ENCODE peak calls at places on chromosomes 12 and 14, in ten cellular contexts. One of them, this sample, is unnamed.

GRCh38 chr14:51210594-51210993 is 29.5 kb upstream of the TMX1 start:
- DNase-seq in AG10803: no peak
- DNase-seq in dorsolateral prefrontal cortex: no peak
- DNase-seq in pancreas: no peak
- DNase-seq in GM23248: no peak
- DNase-seq in right cardiac atrium: no peak
- DNase-seq in tibial artery: no peak
- DNase-seq in fibroblast of lung: no peak
- DNase-seq in thoracic aorta: no peak
- DNase-seq in H7: peak
- DNase-seq in this sample: no peak

GRCh38 chr14:24463806-24464785 is 21.5 kb upstream of the SDR39U1 start:
- DNase-seq in AG10803: no peak
- DNase-seq in dorsolateral prefrontal cortex: no peak
- DNase-seq in pancreas: no peak
- DNase-seq in H7: no peak
- DNase-seq in tibial artery: no peak
- DNase-seq in right cardiac atrium: no peak
- DNase-seq in thoracic aorta: no peak
- DNase-seq in fibroblast of lung: no peak
- DNase-seq in GM23248: no peak
- DNase-seq in this sample: no peak

GRCh38 chr12:79407671-79408622 is 282.8 kb downstream of the PAWR start:
- DNase-seq in pancreas: no peak
- DNase-seq in right cardiac atrium: peak
- DNase-seq in dorsolateral prefrontal cortex: peak
- DNase-seq in AG10803: peak
- DNase-seq in GM23248: peak
- DNase-seq in H7: peak
- DNase-seq in thoracic aorta: no peak
- DNase-seq in fibroblast of lung: peak
- DNase-seq in tibial artery: peak
- DNase-seq in this sample: peak

GRCh38 chr12:111429760-111430417 is 24.2 kb downstream of the SH2B3 start:
- DNase-seq in thoracic aorta: no peak
- DNase-seq in pancreas: no peak
- DNase-seq in H7: peak
- DNase-seq in GM23248: no peak
- DNase-seq in right cardiac atrium: no peak
- DNase-seq in tibial artery: no peak
- DNase-seq in AG10803: no peak
- DNase-seq in dorsolateral prefrontal cortex: no peak
- DNase-seq in fibroblast of lung: no peak
- DNase-seq in this sample: peak

GRCh38 chr12:76024102-76024781 is 7.3 kb downstream of the PHLDA1 start:
- DNase-seq in dorsolateral prefrontal cortex: no peak
- DNase-seq in pancreas: no peak
- DNase-seq in thoracic aorta: no peak
- DNase-seq in H7: no peak
- DNase-seq in GM23248: no peak
- DNase-seq in right cardiac atrium: no peak
- DNase-seq in fibroblast of lung: no peak
- DNase-seq in tibial artery: no peak
- DNase-seq in AG10803: no peak
- DNase-seq in this sample: no peak

GRCh38 chr14:103021817-103022668 is 35.3 kb downstream of the CDC42BPB start:
- DNase-seq in right cardiac atrium: no peak
- DNase-seq in dorsolateral prefrontal cortex: no peak
- DNase-seq in GM23248: peak
- DNase-seq in tibial artery: no peak
- DNase-seq in pancreas: no peak
- DNase-seq in H7: peak
- DNase-seq in fibroblast of lung: peak
- DNase-seq in AG10803: peak
- DNase-seq in thoracic aorta: no peak
- DNase-seq in this sample: no peak

GRCh38 chr12:108568653-108569154 is 6.3 kb downstream of the ISCU start:
- DNase-seq in AG10803: no peak
- DNase-seq in tibial artery: peak
- DNase-seq in GM23248: no peak
- DNase-seq in dorsolateral prefrontal cortex: no peak
- DNase-seq in thoracic aorta: no peak
- DNase-seq in pancreas: no peak
- DNase-seq in right cardiac atrium: no peak
- DNase-seq in fibroblast of lung: no peak
- DNase-seq in H7: no peak
- DNase-seq in this sample: peak

GRCh38 chr14:72957213-72957612 is 30.9 kb downstream of the DCAF4 start:
- DNase-seq in dorsolateral prefrontal cortex: no peak
- DNase-seq in H7: no peak
- DNase-seq in pancreas: no peak
- DNase-seq in tibial artery: no peak
- DNase-seq in GM23248: no peak
- DNase-seq in thoracic aorta: no peak
- DNase-seq in fibroblast of lung: no peak
- DNase-seq in right cardiac atrium: no peak
- DNase-seq in AG10803: no peak
- DNase-seq in this sample: no peak

GRCh38 chr12:104466694-104467345 is 10.1 kb downstream of the CHST11 start:
- DNase-seq in fibroblast of lung: no peak
- DNase-seq in tibial artery: no peak
- DNase-seq in GM23248: no peak
- DNase-seq in thoracic aorta: no peak
- DNase-seq in dorsolateral prefrontal cortex: no peak
- DNase-seq in H7: no peak
- DNase-seq in right cardiac atrium: no peak
- DNase-seq in AG10803: no peak
- DNase-seq in pancreas: no peak
- DNase-seq in this sample: no peak

GRCh38 chr14:76918176-76918750 is 92.1 kb downstream of the LRRC74A start:
- DNase-seq in pancreas: no peak
- DNase-seq in H7: peak
- DNase-seq in AG10803: peak
- DNase-seq in GM23248: peak
- DNase-seq in thoracic aorta: peak
- DNase-seq in fibroblast of lung: peak
- DNase-seq in dorsolateral prefrontal cortex: peak
- DNase-seq in right cardiac atrium: peak
- DNase-seq in tibial artery: peak
- DNase-seq in this sample: no peak

GRCh38 chr14:50417853-50418252 is 21.2 kb upstream of the CDKL1 start:
- DNase-seq in GM23248: peak
- DNase-seq in H7: no peak
- DNase-seq in fibroblast of lung: peak
- DNase-seq in tibial artery: no peak
- DNase-seq in dorsolateral prefrontal cortex: no peak
- DNase-seq in AG10803: peak
- DNase-seq in right cardiac atrium: no peak
- DNase-seq in pancreas: no peak
- DNase-seq in thoracic aorta: no peak
- DNase-seq in this sample: no peak

GRCh38 chr12:46209914-46210834 is 58.7 kb downstream of the SLC38A1 start:
- DNase-seq in thoracic aorta: no peak
- DNase-seq in fibroblast of lung: no peak
- DNase-seq in GM23248: no peak
- DNase-seq in tibial artery: no peak
- DNase-seq in H7: no peak
- DNase-seq in AG10803: no peak
- DNase-seq in dorsolateral prefrontal cortex: no peak
- DNase-seq in right cardiac atrium: peak
- DNase-seq in pancreas: peak
- DNase-seq in this sample: peak

DNA sequence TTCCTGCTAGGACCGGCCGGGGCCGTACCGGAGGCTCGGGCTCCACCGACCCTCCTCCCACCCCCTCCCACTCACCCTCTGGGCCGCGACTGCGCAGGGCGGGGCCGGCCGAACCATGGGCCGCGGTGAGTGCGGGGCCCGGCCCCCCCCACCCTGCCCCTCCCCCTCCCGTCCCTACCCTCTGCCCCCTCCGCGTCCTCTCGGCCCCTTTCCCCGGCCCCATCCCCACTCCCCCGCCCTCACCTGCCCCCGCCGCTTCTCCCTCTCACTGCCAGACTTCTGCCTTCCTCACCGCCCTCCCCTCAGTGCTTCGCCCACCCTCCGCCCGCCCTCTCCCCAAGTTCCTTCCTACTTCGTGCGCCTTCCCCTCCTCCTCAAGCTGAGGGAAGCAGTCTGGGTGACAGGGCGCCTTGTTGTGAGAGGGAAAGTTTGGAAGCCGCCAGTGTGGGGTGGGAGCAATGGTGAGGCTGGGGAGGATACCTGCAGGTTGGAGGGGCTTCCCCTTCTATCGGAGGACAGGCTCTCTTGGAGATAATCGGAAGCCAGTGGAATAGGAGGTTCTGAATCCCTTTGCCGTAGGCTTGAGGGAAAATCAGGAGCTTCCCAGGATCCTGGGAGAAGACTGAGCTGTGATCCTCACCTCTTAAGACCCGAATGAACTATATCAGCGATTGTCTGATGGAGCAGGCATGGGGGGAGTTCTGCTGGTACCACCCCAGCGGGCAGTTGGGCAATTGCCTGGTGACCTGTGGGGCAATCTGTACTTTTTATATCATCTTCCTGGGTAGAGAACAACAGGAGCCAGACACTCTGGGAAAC is 472 bp downstream of the MBD6 start:
- DNase-seq in AG10803: peak
- DNase-seq in right cardiac atrium: peak
- DNase-seq in fibroblast of lung: peak
- DNase-seq in H7: peak
- DNase-seq in GM23248: peak
- DNase-seq in tibial artery: peak
- DNase-seq in thoracic aorta: peak
- DNase-seq in dorsolateral prefrontal cortex: no peak
- DNase-seq in pancreas: peak
- DNase-seq in this sample: peak
- H3K4me3 ChIP-seq in AG10803: peak
- H3K4me3 ChIP-seq in right cardiac atrium: peak
- H3K4me3 ChIP-seq in fibroblast of lung: peak
- H3K4me3 ChIP-seq in H7: peak
- H3K4me3 ChIP-seq in GM23248: peak
- H3K4me3 ChIP-seq in tibial artery: peak
- H3K4me3 ChIP-seq in thoracic aorta: peak
- H3K4me3 ChIP-seq in dorsolateral prefrontal cortex: peak
- H3K4me3 ChIP-seq in pancreas: peak
- H3K4me3 ChIP-seq in this sample: peak

GRCh38 chr12:100795193-100796179 is 910 bp downstream of the ANO4 start:
- DNase-seq in H7: no peak
- DNase-seq in pancreas: no peak
- DNase-seq in right cardiac atrium: no peak
- DNase-seq in thoracic aorta: no peak
- DNase-seq in GM23248: peak
- DNase-seq in fibroblast of lung: no peak
- DNase-seq in AG10803: no peak
- DNase-seq in dorsolateral prefrontal cortex: peak
- DNase-seq in tibial artery: no peak
- DNase-seq in this sample: no peak

GRCh38 chr12:100797246-100797645 is 2.7 kb downstream of the ANO4 start:
- DNase-seq in thoracic aorta: no peak
- DNase-seq in fibroblast of lung: no peak
- DNase-seq in H7: no peak
- DNase-seq in right cardiac atrium: no peak
- DNase-seq in GM23248: no peak
- DNase-seq in pancreas: no peak
- DNase-seq in dorsolateral prefrontal cortex: no peak
- DNase-seq in AG10803: no peak
- DNase-seq in tibial artery: no peak
- DNase-seq in this sample: no peak

GRCh38 chr12:100797786-100798580 is 3.4 kb downstream of the ANO4 start:
- DNase-seq in GM23248: no peak
- DNase-seq in fibroblast of lung: no peak
- DNase-seq in right cardiac atrium: no peak
- DNase-seq in AG10803: no peak
- DNase-seq in H7: no peak
- DNase-seq in thoracic aorta: no peak
- DNase-seq in dorsolateral prefrontal cortex: no peak
- DNase-seq in pancreas: no peak
- DNase-seq in tibial artery: no peak
- DNase-seq in this sample: no peak

GRCh38 chr12:100794441-100795192 is at the start of gene ANO4:
- DNase-seq in right cardiac atrium: no peak
- DNase-seq in dorsolateral prefrontal cortex: peak
- DNase-seq in H7: peak
- DNase-seq in tibial artery: no peak
- DNase-seq in thoracic aorta: no peak
- DNase-seq in GM23248: peak
- DNase-seq in pancreas: no peak
- DNase-seq in AG10803: peak
- DNase-seq in fibroblast of lung: peak
- DNase-seq in this sample: no peak

GRCh38 chr12:100796616-100797015 is 2.0 kb downstream of the ANO4 start:
- DNase-seq in H7: no peak
- DNase-seq in right cardiac atrium: no peak
- DNase-seq in tibial artery: no peak
- DNase-seq in pancreas: no peak
- DNase-seq in GM23248: no peak
- DNase-seq in AG10803: no peak
- DNase-seq in fibroblast of lung: no peak
- DNase-seq in thoracic aorta: no peak
- DNase-seq in dorsolateral prefrontal cortex: no peak
- DNase-seq in this sample: no peak
- H3K4me3 ChIP-seq in H7: no peak
- H3K4me3 ChIP-seq in right cardiac atrium: no peak
- H3K4me3 ChIP-seq in tibial artery: no peak
- H3K4me3 ChIP-seq in pancreas: no peak
- H3K4me3 ChIP-seq in GM23248: no peak
- H3K4me3 ChIP-seq in AG10803: no peak
- H3K4me3 ChIP-seq in fibroblast of lung: peak
- H3K4me3 ChIP-seq in thoracic aorta: no peak
- H3K4me3 ChIP-seq in dorsolateral prefrontal cortex: peak
- H3K4me3 ChIP-seq in this sample: no peak

GRCh38 chr12:63525831-63526230 is 142.5 kb downstream of the DPY19L2 start:
- DNase-seq in tibial artery: no peak
- DNase-seq in dorsolateral prefrontal cortex: no peak
- DNase-seq in GM23248: no peak
- DNase-seq in right cardiac atrium: no peak
- DNase-seq in thoracic aorta: no peak
- DNase-seq in H7: no peak
- DNase-seq in AG10803: no peak
- DNase-seq in pancreas: no peak
- DNase-seq in fibroblast of lung: no peak
- DNase-seq in this sample: no peak
- H3K4me3 ChIP-seq in tibial artery: no peak
- H3K4me3 ChIP-seq in dorsolateral prefrontal cortex: no peak
- H3K4me3 ChIP-seq in GM23248: no peak
- H3K4me3 ChIP-seq in right cardiac atrium: no peak
- H3K4me3 ChIP-seq in thoracic aorta: no peak
- H3K4me3 ChIP-seq in H7: no peak
- H3K4me3 ChIP-seq in AG10803: no peak
- H3K4me3 ChIP-seq in pancreas: no peak
- H3K4me3 ChIP-seq in fibroblast of lung: no peak
- H3K4me3 ChIP-seq in this sample: no peak

DNA sequence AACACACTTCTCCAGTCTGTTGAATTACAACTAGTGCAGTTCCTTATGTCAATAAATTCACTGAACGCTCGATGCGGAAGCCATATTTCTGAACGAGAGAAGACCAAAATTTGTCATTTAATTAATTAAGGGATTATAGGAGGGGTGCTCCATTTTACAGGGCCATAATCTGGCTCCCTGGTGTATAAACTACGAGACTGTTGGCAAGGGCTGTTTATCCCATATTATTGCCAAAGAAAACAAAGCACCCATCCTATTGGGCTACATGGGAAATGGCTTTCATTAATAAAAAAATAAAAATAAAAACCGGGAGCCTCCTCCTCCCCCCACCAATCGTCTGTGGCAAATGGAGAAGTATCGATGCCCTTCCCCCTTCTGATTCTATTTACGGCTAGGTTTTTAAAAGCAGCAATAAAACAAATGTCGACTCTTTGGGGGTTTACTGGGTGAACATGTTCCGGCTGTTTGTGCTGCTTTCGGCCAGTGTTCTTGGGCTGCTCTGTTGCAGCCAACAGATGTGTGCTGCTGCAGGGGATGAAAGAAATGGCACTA is 24.8 kb downstream of the ATF7 start:
- DNase-seq in H7: no peak
- DNase-seq in thoracic aorta: no peak
- DNase-seq in fibroblast of lung: peak
- DNase-seq in pancreas: no peak
- DNase-seq in AG10803: no peak
- DNase-seq in GM23248: no peak
- DNase-seq in right cardiac atrium: no peak
- DNase-seq in tibial artery: no peak
- DNase-seq in dorsolateral prefrontal cortex: no peak
- DNase-seq in this sample: no peak
- H3K4me3 ChIP-seq in H7: no peak
- H3K4me3 ChIP-seq in thoracic aorta: peak
- H3K4me3 ChIP-seq in fibroblast of lung: peak
- H3K4me3 ChIP-seq in pancreas: peak
- H3K4me3 ChIP-seq in AG10803: no peak
- H3K4me3 ChIP-seq in GM23248: no peak
- H3K4me3 ChIP-seq in right cardiac atrium: peak
- H3K4me3 ChIP-seq in tibial artery: peak
- H3K4me3 ChIP-seq in dorsolateral prefrontal cortex: peak
- H3K4me3 ChIP-seq in this sample: no peak

This sample was measured in small intestine.